ENCODE peak calls at places on chromosomes 13 and 19, in nine cellular contexts. One of them, this sample, is unnamed.

GRCh38 chr19:45884682-45885555 is 1.0 kb downstream of the IRF2BP1 start:
- DNase-seq in kidney glomerular epithelial cell: no peak
- DNase-seq in omental fat pad: no peak
- DNase-seq in frontal cortex: no peak
- DNase-seq in NCI-H2029: no peak
- DNase-seq in HCT116: no peak
- DNase-seq in RWPE1: no peak
- DNase-seq in ovary: peak; percentile 58
- DNase-seq in ascending aorta: no peak
- DNase-seq in this sample: no peak

GRCh38 chr13:29861694-29862110 is 11.3 kb upstream of the UBL3 start:
- DNase-seq in omental fat pad: no peak
- DNase-seq in ascending aorta: no peak
- DNase-seq in RWPE1: no peak
- DNase-seq in HCT116: no peak
- DNase-seq in frontal cortex: no peak
- DNase-seq in ovary: no peak
- DNase-seq in kidney glomerular epithelial cell: no peak
- DNase-seq in NCI-H2029: no peak
- DNase-seq in this sample: no peak

GRCh38 chr19:33703821-33704220 is 82.1 kb downstream of the CHST8 start:
- DNase-seq in ovary: no peak
- DNase-seq in RWPE1: no peak
- DNase-seq in kidney glomerular epithelial cell: no peak
- DNase-seq in frontal cortex: no peak
- DNase-seq in NCI-H2029: no peak
- DNase-seq in HCT116: no peak
- DNase-seq in omental fat pad: no peak
- DNase-seq in ascending aorta: no peak
- DNase-seq in this sample: no peak

GRCh38 chr19:11166281-11167142 is 10.9 kb upstream of the SPC24 start:
- DNase-seq in ovary: no peak
- DNase-seq in RWPE1: no peak
- DNase-seq in HCT116: no peak
- DNase-seq in kidney glomerular epithelial cell: no peak
- DNase-seq in NCI-H2029: no peak
- DNase-seq in frontal cortex: no peak
- DNase-seq in omental fat pad: no peak
- DNase-seq in ascending aorta: no peak
- DNase-seq in this sample: no peak

GRCh38 chr13:35874704-35875103 is 256.5 kb downstream of the DCLK1 start:
- DNase-seq in frontal cortex: no peak
- DNase-seq in ovary: no peak
- DNase-seq in HCT116: no peak
- DNase-seq in RWPE1: no peak
- DNase-seq in kidney glomerular epithelial cell: no peak
- DNase-seq in ascending aorta: no peak
- DNase-seq in omental fat pad: no peak
- DNase-seq in NCI-H2029: no peak
- DNase-seq in this sample: no peak

GRCh38 chr13:45108716-45109706 is 11.3 kb upstream of the GTF2F2 start:
- DNase-seq in ascending aorta: no peak
- DNase-seq in NCI-H2029: no peak
- DNase-seq in HCT116: no peak
- DNase-seq in ovary: no peak
- DNase-seq in omental fat pad: no peak
- DNase-seq in frontal cortex: no peak
- DNase-seq in RWPE1: no peak
- DNase-seq in kidney glomerular epithelial cell: peak; percentile 78
- DNase-seq in this sample: peak; percentile 29

GRCh38 chr13:30276178-30276577 is 31.2 kb downstream of the KATNAL1 start:
- DNase-seq in omental fat pad: no peak
- DNase-seq in HCT116: no peak
- DNase-seq in NCI-H2029: no peak
- DNase-seq in RWPE1: no peak
- DNase-seq in frontal cortex: no peak
- DNase-seq in ascending aorta: no peak
- DNase-seq in ovary: no peak
- DNase-seq in kidney glomerular epithelial cell: peak; percentile 67
- DNase-seq in this sample: peak; percentile 22

GRCh38 chr13:112587359-112587766 is 590 bp downstream of the TUBGCP3 start:
- DNase-seq in ovary: peak; percentile 94
- DNase-seq in frontal cortex: peak; percentile 74
- DNase-seq in NCI-H2029: peak; percentile 27
- DNase-seq in HCT116: peak; percentile 18
- DNase-seq in ascending aorta: peak; percentile 62
- DNase-seq in RWPE1: peak; percentile 92
- DNase-seq in kidney glomerular epithelial cell: peak; percentile 56
- DNase-seq in omental fat pad: peak; percentile 76
- DNase-seq in this sample: peak; percentile 81

GRCh38 chr13:107835339-107836018 is 379.9 kb downstream of the LIG4 start:
- DNase-seq in ovary: no peak
- DNase-seq in frontal cortex: no peak
- DNase-seq in NCI-H2029: peak; percentile 4
- DNase-seq in RWPE1: no peak
- DNase-seq in omental fat pad: no peak
- DNase-seq in ascending aorta: no peak
- DNase-seq in HCT116: no peak
- DNase-seq in kidney glomerular epithelial cell: peak; percentile 94
- DNase-seq in this sample: no peak

GRCh38 chr19:1923319-1923718 is 17.7 kb upstream of the CSNK1G2 start:
- DNase-seq in omental fat pad: no peak
- DNase-seq in NCI-H2029: no peak
- DNase-seq in RWPE1: no peak
- DNase-seq in kidney glomerular epithelial cell: no peak
- DNase-seq in frontal cortex: no peak
- DNase-seq in HCT116: no peak
- DNase-seq in ascending aorta: no peak
- DNase-seq in ovary: no peak
- DNase-seq in this sample: no peak

GRCh38 chr13:48158915-48159314 is 64.0 kb upstream of the MED4 start:
- DNase-seq in HCT116: no peak
- DNase-seq in RWPE1: no peak
- DNase-seq in ovary: no peak
- DNase-seq in ascending aorta: no peak
- DNase-seq in omental fat pad: no peak
- DNase-seq in kidney glomerular epithelial cell: no peak
- DNase-seq in NCI-H2029: no peak
- DNase-seq in frontal cortex: no peak
- DNase-seq in this sample: no peak

GRCh38 chr19:7844951-7845350 is 14.9 kb downstream of the EVI5L start:
- DNase-seq in HCT116: no peak
- DNase-seq in frontal cortex: no peak
- DNase-seq in ovary: no peak
- DNase-seq in NCI-H2029: no peak
- DNase-seq in RWPE1: no peak
- DNase-seq in kidney glomerular epithelial cell: no peak
- DNase-seq in omental fat pad: no peak
- DNase-seq in ascending aorta: no peak
- DNase-seq in this sample: no peak

GRCh38 chr13:21813110-21813509 is 142.2 kb downstream of the FGF9 start:
- DNase-seq in ovary: no peak
- DNase-seq in HCT116: no peak
- DNase-seq in ascending aorta: no peak
- DNase-seq in kidney glomerular epithelial cell: no peak
- DNase-seq in omental fat pad: no peak
- DNase-seq in NCI-H2029: no peak
- DNase-seq in RWPE1: no peak
- DNase-seq in frontal cortex: no peak
- DNase-seq in this sample: no peak

This sample was measured in SW480.